ENCODE peak calls at places on chromosome 3, in four cellular contexts. E is BJ, N is EH, X is GM10248. U is an unnamed sample.

GRCh38 chr3:55720614-55721013 is 233.5 kb upstream of the WNT5A start:
- DNase-seq in E (no peak), N (peak; percentile 75), X (peak; percentile 34), U (peak; percentile 46)

GRCh38 chr3:125119752-125120369 is 64.1 kb upstream of the HEG1 start:
- DNase-seq in E (no peak), N (no peak), X (peak; percentile 66), U (no peak)

GRCh38 chr3:140636452-140637138 is 41.3 kb upstream of the TRIM42 start:
- DNase-seq in E (no peak), N (no peak), X (no peak), U (no peak)

GRCh38 chr3:24810881-24811280 is 316.2 kb upstream of the THRB start:
- DNase-seq in E (no peak), N (no peak), X (no peak), U (no peak)

GRCh38 chr3:143650827-143651226 is 197.4 kb downstream of the SLC9A9 start:
- DNase-seq in E (no peak), N (no peak), X (no peak), U (no peak)

GRCh38 chr3:107543666-107544065 is 20.9 kb downstream of the BBX start:
- DNase-seq in E (no peak), N (peak; percentile 17), X (no peak), U (no peak)

GRCh38 chr3:128491900-128492352 is 1.1 kb downstream of the GATA2 start:
- DNase-seq in E (no peak), N (peak; percentile 28), X (no peak), U (no peak)

GRCh38 chr3:124351430-124352142 is 359.7 kb upstream of the ROPN1 start:
- DNase-seq in E (peak; percentile 62), N (peak; percentile 87), X (peak; percentile 47), U (peak; percentile 56)

GRCh38 chr3:161031134-161031533 is 74.0 kb downstream of the B3GALNT1 start:
- DNase-seq in E (no peak), N (no peak), X (no peak), U (peak; percentile 39)

GRCh38 chr3:71629289-71630252 is 46.0 kb upstream of the FOXP1 start:
- DNase-seq in E (peak; percentile 63), N (peak; percentile 82), X (no peak), U (no peak)

GRCh38 chr3:20353286-20353685 is 167.3 kb upstream of the SGO1 start:
- DNase-seq in E (no peak), N (no peak), X (no peak), U (no peak)

GRCh38 chr3:46985588-46985987 is 6.1 kb downstream of the NBEAL2 start:
- DNase-seq in E (no peak), N (no peak), X (no peak), U (no peak)

GRCh38 chr3:60316121-60316783 is 935.0 kb downstream of the FHIT start:
- DNase-seq in E (no peak), N (no peak), X (no peak), U (peak; percentile 9)

GRCh38 chr3:127612966-127613365 is 14.8 kb downstream of the MCM2 start:
- DNase-seq in E (no peak), N (no peak), X (no peak), U (no peak)

GRCh38 chr3:129966876-129967275 is 7.6 kb upstream of the TRH start:
- DNase-seq in E (no peak), N (no peak), X (no peak), U (no peak)

GRCh38 chr3:173932624-173933023 is 535.1 kb downstream of the NLGN1 start:
- DNase-seq in E (peak; percentile 27), N (peak; percentile 85), X (no peak), U (peak; percentile 70)

GRCh38 chr3:33582234-33582633 is 135.8 kb downstream of the CLASP2 start:
- DNase-seq in E (no peak), N (no peak), X (no peak), U (no peak)

GRCh38 chr3:150727653-150728502 is 24.2 kb upstream of the ERICH6 start:
- DNase-seq in E (no peak), N (no peak), X (no peak), U (no peak)

GRCh38 chr3:16140116-16140893 is 34.2 kb upstream of the GALNT15 start:
- DNase-seq in E (peak; percentile 47), N (peak; percentile 78), X (no peak), U (peak; percentile 75)

GRCh38 chr3:23668430-23668904 is 137.3 kb upstream of the UBE2E1 start:
- DNase-seq in E (peak; percentile 72), N (peak; percentile 92), X (no peak), U (peak; percentile 70)

GRCh38 chr3:100710355-100711198 is 1.3 kb downstream of the TFG start:
- DNase-seq in E (no peak), N (peak; percentile 75), X (peak; percentile 64), U (peak; percentile 62)

GRCh38 chr3:33403756-33404155 is 36.4 kb downstream of the UBP1 start:
- DNase-seq in E (no peak), N (peak; percentile 43), X (no peak), U (no peak)

U was measured in H4.